ENCODE peak calls at places on chromosomes 13 and 19, in six cellular contexts. W, Y, I, X, Z and S are unnamed samples.

GRCh38 chr19:3123088-3123721 is 12.6 kb upstream of the GNA15 start:
- DNase-seq in W (no peak), Y (no peak), I (peak), X (no peak), Z (no peak), S (no peak)

GRCh38 chr13:102097708-102098107 is 304.1 kb downstream of the FGF14 start:
- DNase-seq in W (no peak), Y (no peak), I (no peak), X (no peak), Z (no peak), S (no peak)

GRCh38 chr13:41061914-41062837 is 867 bp downstream of the WBP4 start:
- DNase-seq in W (no peak), Y (no peak), I (no peak), X (no peak), Z (peak), S (peak)

GRCh38 chr19:37692956-37693660 is 26.5 kb downstream of the ZNF607 start:
- DNase-seq in W (no peak), Y (no peak), I (no peak), X (no peak), Z (peak), S (no peak)

GRCh38 chr13:113907637-113908617 is 44.1 kb upstream of the GAS6 start:
- DNase-seq in W (no peak), Y (peak), I (no peak), X (no peak), Z (peak), S (peak)

GRCh38 chr13:76222511-76222910 is 586.4 kb downstream of the LMO7 start:
- DNase-seq in W (no peak), Y (no peak), I (no peak), X (no peak), Z (no peak), S (no peak)

GRCh38 chr19:19040417-19040816 is 7.0 kb downstream of the ARMC6 start:
- DNase-seq in W (peak), Y (peak), I (peak), X (no peak), Z (peak), S (peak)

GRCh38 chr13:110015253-110015652 is 228.9 kb upstream of the IRS2 start:
- DNase-seq in W (no peak), Y (no peak), I (no peak), X (no peak), Z (peak), S (no peak)

GRCh38 chr13:43087960-43088580 is 64.7 kb downstream of the DNAJC15 start:
- DNase-seq in W (no peak), Y (no peak), I (no peak), X (no peak), Z (peak), S (peak)

GRCh38 chr13:109330941-109331340 is 455.4 kb downstream of the IRS2 start:
- DNase-seq in W (no peak), Y (no peak), I (no peak), X (no peak), Z (no peak), S (no peak)

GRCh38 chr13:37148501-37148900 is 43.0 kb upstream of the CSNK1A1L start:
- DNase-seq in W (no peak), Y (no peak), I (no peak), X (no peak), Z (no peak), S (peak)

GRCh38 chr13:32038353-32038752 is 6.8 kb downstream of the FRY start:
- DNase-seq in W (no peak), Y (no peak), I (no peak), X (no peak), Z (no peak), S (no peak)

GRCh38 chr19:18419195-18419698 is at the start of gene SSBP4:
- DNase-seq in W (no peak), Y (peak), I (peak), X (no peak), Z (peak), S (peak)

GRCh38 chr19:57363734-57364181 is 407 bp downstream of the TRAPPC2B start:
- DNase-seq in W (no peak), Y (no peak), I (no peak), X (no peak), Z (peak), S (no peak)

GRCh38 chr19:50300814-50301606 is 28.2 kb downstream of the KCNC3 start:
- DNase-seq in W (no peak), Y (no peak), I (no peak), X (no peak), Z (peak), S (peak)

GRCh38 chr19:3108775-3109174 is 14.6 kb downstream of the GNA11 start:
- DNase-seq in W (no peak), Y (peak), I (no peak), X (no peak), Z (peak), S (peak)

GRCh38 chr19:1001538-1002166 is 1.4 kb downstream of the GRIN3B start:
- DNase-seq in W (no peak), Y (peak), I (peak), X (no peak), Z (peak), S (no peak)

GRCh38 chr13:112012004-112012704 is 54.8 kb upstream of the SOX1 start:
- DNase-seq in W (no peak), Y (no peak), I (peak), X (no peak), Z (no peak), S (no peak)

GRCh38 chr13:92510416-92510815 is 716.2 kb upstream of the GPC6 start:
- DNase-seq in W (no peak), Y (no peak), I (no peak), X (no peak), Z (peak), S (peak)

GRCh38 chr19:55156202-55157063 is 1.1 kb downstream of the TNNI3 start:
- DNase-seq in W (no peak), Y (peak), I (peak), X (peak), Z (peak), S (peak)

GRCh38 chr13:35984776-35985453 is 146.3 kb downstream of the DCLK1 start:
- DNase-seq in W (no peak), Y (no peak), I (no peak), X (no peak), Z (no peak), S (no peak)

GRCh38 chr13:110012102-110012739 is 225.8 kb upstream of the IRS2 start:
- DNase-seq in W (no peak), Y (no peak), I (no peak), X (no peak), Z (peak), S (peak)

GRCh38 chr13:112102243-112102642 is 35.3 kb downstream of the SOX1 start:
- DNase-seq in W (no peak), Y (no peak), I (no peak), X (no peak), Z (no peak), S (no peak)

GRCh38 chr19:11197291-11198174 is at the start of gene KANK2:
- DNase-seq in W (peak), Y (peak), I (peak), X (peak), Z (peak), S (peak)

GRCh38 chr19:35949131-35949530 is 13.0 kb downstream of the LRFN3 start:
- DNase-seq in W (no peak), Y (no peak), I (no peak), X (no peak), Z (no peak), S (no peak)

DNA sequence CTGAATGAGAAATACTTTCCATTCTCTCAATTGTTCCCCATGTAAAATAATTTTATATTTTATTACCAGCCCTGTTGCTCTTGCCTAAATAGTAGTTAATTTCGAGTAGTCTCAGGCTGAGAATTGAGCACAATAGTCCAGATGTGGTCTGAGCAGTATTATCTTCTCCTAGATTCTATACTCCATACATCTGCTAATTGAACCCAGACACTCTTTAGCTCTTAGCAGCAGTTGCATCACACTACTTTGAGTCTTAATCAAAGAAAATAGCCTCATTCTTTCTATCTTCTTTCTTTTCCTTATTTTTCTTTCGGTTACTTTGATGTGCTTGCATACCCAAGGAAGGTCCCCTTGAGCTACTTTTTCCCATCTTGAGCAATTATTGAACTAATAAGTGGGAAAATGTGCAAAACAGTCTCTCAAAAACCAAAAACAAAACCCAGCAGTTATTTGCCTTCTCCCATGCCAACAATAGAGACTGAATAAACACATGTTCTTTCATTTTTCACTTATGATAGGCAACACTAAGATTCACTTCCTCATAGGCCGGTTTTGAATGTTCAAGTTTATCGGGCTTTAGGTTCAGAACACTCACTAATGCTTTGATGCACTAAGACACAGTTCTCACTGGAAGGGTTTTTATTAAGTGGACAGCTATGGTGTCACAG is 204.5 kb downstream of the POU4F1 start:
- DNase-seq in W (no peak), Y (no peak), I (no peak), X (no peak), Z (no peak), S (no peak)
- TF ChIP-seq CTCF in W (no peak), Y (no peak), I (no peak), X (no peak), Z (no peak), S (no peak)

DNA sequence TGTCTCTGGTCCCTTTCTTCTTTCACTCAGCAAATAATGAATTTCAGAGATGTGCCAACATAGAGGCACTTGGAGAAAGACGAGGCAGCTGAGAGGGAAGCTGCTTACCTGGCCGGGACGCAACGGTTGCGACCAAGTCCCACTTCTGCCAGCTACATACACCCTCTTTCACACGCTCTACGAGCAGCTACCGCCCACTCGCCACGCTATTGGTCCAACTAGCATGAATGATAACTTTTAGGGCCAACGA is 773 bp upstream of the CNOT3 start:
- DNase-seq in W (no peak), Y (no peak), I (no peak), X (no peak), Z (no peak), S (no peak)
- H3K4me3 ChIP-seq in W (peak), Y (peak), I (peak), X (no peak), Z (peak), S (peak)

DNA sequence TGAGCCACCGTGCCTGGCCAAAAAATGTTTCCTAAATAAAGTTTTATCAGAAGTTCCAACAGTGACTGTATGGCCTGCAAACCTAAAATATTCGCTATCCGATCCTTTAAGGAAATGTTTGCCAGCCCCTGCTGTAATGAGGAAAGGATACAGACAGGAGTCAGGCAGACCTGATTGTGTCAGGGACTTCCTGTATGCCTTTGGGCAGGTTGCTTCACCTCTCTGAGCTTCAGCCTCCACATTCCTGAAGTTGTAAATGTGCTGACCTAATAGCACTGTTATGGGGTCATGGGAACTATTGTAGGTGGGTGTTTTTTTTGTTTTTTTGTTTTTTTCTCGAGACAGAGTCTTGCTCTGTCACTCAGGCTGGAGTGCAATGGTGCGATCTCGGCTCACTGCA is 6.2 kb downstream of the ABHD8 start:
- DNase-seq in W (no peak), Y (no peak), I (no peak), X (no peak), Z (no peak), S (no peak)
- TF ChIP-seq CTCF in W (no peak), Y (no peak), I (no peak), X (no peak), Z (no peak), S (no peak)

GRCh38 chr19:39539519-39540332 is at the start of gene EID2:
- DNase-seq in W (peak), Y (peak), I (peak), X (peak), Z (peak), S (peak)

GRCh38 chr19:39542198-39542597 is 2.2 kb upstream of the EID2 start:
- DNase-seq in W (no peak), Y (no peak), I (no peak), X (no peak), Z (peak), S (no peak)

GRCh38 chr19:39539165-39539518 is 819 bp downstream of the EID2 start:
- DNase-seq in W (no peak), Y (no peak), I (no peak), X (no peak), Z (no peak), S (peak)

GRCh38 chr19:39543477-39543857 is 3.5 kb upstream of the EID2 start:
- DNase-seq in W (no peak), Y (no peak), I (no peak), X (no peak), Z (no peak), S (no peak)

DNA sequence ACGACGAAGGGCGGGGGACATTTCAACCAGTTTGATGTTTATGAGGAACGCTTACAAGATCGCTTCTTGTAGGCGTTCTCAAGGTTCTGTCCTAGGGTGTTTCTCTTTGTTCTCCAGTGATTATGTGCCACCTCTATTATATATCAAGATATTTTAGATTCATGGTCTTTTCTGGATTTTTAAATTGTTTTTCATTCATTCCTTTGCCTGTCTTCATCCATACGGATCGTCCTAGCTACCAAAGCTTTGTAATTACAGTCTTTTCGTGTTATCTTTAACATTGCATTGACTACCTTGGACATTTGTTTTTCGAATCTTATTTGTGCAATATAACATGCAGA is 342 bp upstream of the EID2 start:
- DNase-seq in W (no peak), Y (no peak), I (no peak), X (no peak), Z (no peak), S (no peak)
- H3K4me3 ChIP-seq in W (peak), Y (peak), I (peak), X (no peak), Z (peak), S (peak)

GRCh38 chr19:7596191-7596937 is 701 bp downstream of the CAMSAP3 start:
- DNase-seq in W (no peak), Y (peak), I (no peak), X (no peak), Z (no peak), S (no peak)
- TF ChIP-seq CTCF in W (no peak), Y (no peak), I (no peak), X (no peak), Z (no peak), S (no peak)